ENCODE peak calls at places on chromosomes 1 and 21, in eight cellular contexts. Y, Q, H, N, W, D, Z and M are unnamed samples.

GRCh38 chr1:227317541-227318002 is 720 bp downstream of the CDC42BPA start:
- DNase-seq in Y (peak), Q (peak), H (peak), N (peak), W (peak), D (no peak), Z (peak), M (peak)

GRCh38 chr1:113002297-113002696 is 46.3 kb upstream of the SLC16A1 start:
- DNase-seq in Y (no peak), Q (no peak), H (no peak), N (no peak), W (no peak), D (no peak), Z (no peak), M (no peak)

GRCh38 chr21:42199488-42200463 is 19.2 kb upstream of the ABCG1 start:
- DNase-seq in Y (no peak), Q (peak), H (peak), N (no peak), W (no peak), D (peak), Z (peak), M (no peak)

GRCh38 chr1:115980998-115981993 is 5.0 kb downstream of the SLC22A15 start:
- DNase-seq in Y (peak), Q (peak), H (peak), N (peak), W (no peak), D (peak), Z (peak), M (peak)

GRCh38 chr1:235502601-235503332 is 1.5 kb downstream of the B3GALNT2 start:
- DNase-seq in Y (peak), Q (peak), H (peak), N (no peak), W (no peak), D (no peak), Z (peak), M (no peak)

GRCh38 chr21:45484318-45484717 is 57.9 kb downstream of the SLC19A1 start:
- DNase-seq in Y (no peak), Q (no peak), H (no peak), N (no peak), W (no peak), D (no peak), Z (no peak), M (no peak)

GRCh38 chr21:19244502-19245187 is 841.1 kb upstream of the TMPRSS15 start:
- DNase-seq in Y (no peak), Q (no peak), H (no peak), N (no peak), W (no peak), D (no peak), Z (no peak), M (no peak)

GRCh38 chr1:184890539-184890973 is 83.8 kb downstream of the NIBAN1 start:
- DNase-seq in Y (no peak), Q (no peak), H (no peak), N (no peak), W (no peak), D (peak), Z (peak), M (no peak)

GRCh38 chr1:149979245-149979971 is 31.1 kb downstream of the OTUD7B start:
- DNase-seq in Y (peak), Q (no peak), H (no peak), N (no peak), W (no peak), D (no peak), Z (no peak), M (no peak)

GRCh38 chr1:42873670-42874069 is 27.3 kb downstream of the ZNF691 start:
- DNase-seq in Y (no peak), Q (no peak), H (no peak), N (no peak), W (no peak), D (no peak), Z (no peak), M (no peak)

GRCh38 chr1:170586321-170586855 is 54.4 kb downstream of the GORAB start:
- DNase-seq in Y (no peak), Q (peak), H (no peak), N (no peak), W (peak), D (no peak), Z (no peak), M (no peak)

GRCh38 chr1:206589206-206589605 is 23.1 kb downstream of the EIF2D start:
- DNase-seq in Y (no peak), Q (peak), H (peak), N (no peak), W (peak), D (no peak), Z (peak), M (no peak)

GRCh38 chr1:113192980-113193379 is 120.0 kb downstream of the LRIG2 start:
- DNase-seq in Y (no peak), Q (no peak), H (no peak), N (no peak), W (no peak), D (no peak), Z (no peak), M (no peak)

GRCh38 chr1:203252678-203253077 is 23.2 kb upstream of the CHIT1 start:
- DNase-seq in Y (no peak), Q (no peak), H (no peak), N (no peak), W (no peak), D (no peak), Z (no peak), M (no peak)

GRCh38 chr1:153929433-153929825 is 6.7 kb upstream of the GATAD2B start:
- DNase-seq in Y (no peak), Q (no peak), H (no peak), N (no peak), W (no peak), D (no peak), Z (no peak), M (no peak)

GRCh38 chr1:212980123-212980800 is 29.9 kb downstream of the VASH2 start:
- DNase-seq in Y (peak), Q (no peak), H (no peak), N (no peak), W (no peak), D (no peak), Z (peak), M (no peak)

GRCh38 chr1:151309851-151310323 is 17.3 kb downstream of the PI4KB start:
- DNase-seq in Y (no peak), Q (peak), H (peak), N (no peak), W (no peak), D (no peak), Z (peak), M (no peak)

GRCh38 chr1:55441474-55441873 is 226.3 kb upstream of the USP24 start:
- DNase-seq in Y (no peak), Q (no peak), H (no peak), N (no peak), W (no peak), D (no peak), Z (peak), M (no peak)

GRCh38 chr1:91700771-91701493 is 185.0 kb downstream of the TGFBR3 start:
- DNase-seq in Y (no peak), Q (peak), H (peak), N (no peak), W (no peak), D (no peak), Z (peak), M (no peak)

GRCh38 chr1:98145655-98146054 is 224.8 kb upstream of the DPYD start:
- DNase-seq in Y (no peak), Q (no peak), H (no peak), N (no peak), W (no peak), D (no peak), Z (no peak), M (no peak)

GRCh38 chr1:181112071-181112929 is 23.8 kb downstream of the IER5 start:
- DNase-seq in Y (no peak), Q (peak), H (peak), N (no peak), W (peak), D (no peak), Z (peak), M (no peak)